ENCODE peak calls at places on chromosomes 6 and 20, in four cellular contexts. I, N, U and M are unnamed samples.

GRCh38 chr6:166955121-166955864 is 1.1 kb downstream of the RNASET2 start:
- DNase-seq in I (peak), N (no peak), U (no peak), M (peak)

GRCh38 chr6:85602100-85602499 is 8.4 kb upstream of the SNX14 start:
- DNase-seq in I (no peak), N (no peak), U (no peak), M (no peak)

GRCh38 chr20:62835931-62836861 is 19.3 kb downstream of the COL9A3 start:
- DNase-seq in I (no peak), N (peak), U (peak), M (no peak)

GRCh38 chr6:36576573-36576972 is 17.6 kb upstream of the SRSF3 start:
- DNase-seq in I (no peak), N (no peak), U (no peak), M (no peak)

GRCh38 chr6:43859213-43859612 is 89.2 kb downstream of the VEGFA start:
- DNase-seq in I (no peak), N (no peak), U (no peak), M (no peak)

GRCh38 chr20:17568972-17569471 is 853 bp upstream of the DSTN start:
- DNase-seq in I (peak), N (peak), U (peak), M (peak)

GRCh38 chr6:10414766-10415592 is at the start of gene TFAP2A:
- DNase-seq in I (no peak), N (peak), U (peak), M (no peak)

GRCh38 chr20:6559791-6560190 is 207.7 kb upstream of the BMP2 start:
- DNase-seq in I (no peak), N (no peak), U (no peak), M (no peak)

GRCh38 chr20:57013741-57014140 is 252.7 kb downstream of the BMP7 start:
- DNase-seq in I (no peak), N (no peak), U (peak), M (no peak)

GRCh38 chr20:11686900-11687543 is 230.7 kb upstream of the BTBD3 start:
- DNase-seq in I (peak), N (no peak), U (no peak), M (peak)

GRCh38 chr6:93516441-93516840 is 97.1 kb upstream of the EPHA7 start:
- DNase-seq in I (no peak), N (no peak), U (no peak), M (no peak)

GRCh38 chr6:143205170-143205879 is 144.6 kb downstream of the AIG1 start:
- DNase-seq in I (no peak), N (no peak), U (no peak), M (no peak)

GRCh38 chr6:158554611-158555361 is 5.1 kb upstream of the TMEM181 start:
- DNase-seq in I (no peak), N (no peak), U (no peak), M (no peak)

GRCh38 chr6:88734544-88734943 is 228.9 kb downstream of the RNGTT start:
- DNase-seq in I (no peak), N (no peak), U (no peak), M (no peak)

GRCh38 chr6:20605581-20605980 is 71.3 kb downstream of the CDKAL1 start:
- DNase-seq in I (no peak), N (no peak), U (no peak), M (no peak)

GRCh38 chr20:58840816-58841538 is 9.7 kb downstream of the GNAS-AS1 start:
- DNase-seq in I (no peak), N (no peak), U (no peak), M (no peak)

GRCh38 chr6:53309059-53309896 is 39.5 kb downstream of the ELOVL5 start:
- DNase-seq in I (peak), N (peak), U (no peak), M (peak)

GRCh38 chr20:51195419-51195901 is 172.6 kb upstream of the KCNG1 start:
- DNase-seq in I (no peak), N (peak), U (peak), M (no peak)

GRCh38 chr20:4554346-4554745 is 167.4 kb upstream of the PRND start:
- DNase-seq in I (no peak), N (no peak), U (no peak), M (no peak)

GRCh38 chr6:12147557-12148316 is 135.6 kb downstream of the HIVEP1 start:
- DNase-seq in I (no peak), N (no peak), U (no peak), M (no peak)

GRCh38 chr6:112780498-112781096 is 433.5 kb downstream of the RFPL4B start:
- DNase-seq in I (peak), N (peak), U (peak), M (peak)

GRCh38 chr6:4774296-4774695 is 1.9 kb upstream of the CDYL start:
- DNase-seq in I (no peak), N (no peak), U (no peak), M (no peak)